ENCODE peak calls at places on chromosomes 7 and 10, in ten cellular contexts. T, M, N, P, V, R, S, I, Q and G are unnamed samples. For H3K36me3, the result is how much of the 10 kb centered on the place peaks cover.

GRCh38 chr10:131725736-131726459 is 174.9 kb upstream of the PPP2R2D start:
- DNase-seq in N (no peak), T (peak), R (peak), M (no peak), P (peak), Q (no peak), V (no peak), S (peak), I (no peak), G (no peak)

GRCh38 chr10:31749981-31750850 is 178.4 kb downstream of the ARHGAP12 start:
- DNase-seq in T (no peak), S (no peak), Q (no peak), M (no peak), P (no peak), R (peak), V (peak), I (no peak), N (no peak), G (peak)

GRCh38 chr7:5589819-5590595 is 166.4 kb upstream of the TNRC18 start:
- DNase-seq in S (no peak), T (no peak), P (no peak), I (no peak), V (no peak), R (no peak), M (no peak), Q (no peak), N (no peak), G (no peak)

GRCh38 chr10:36183726-36184125 is 541.6 kb upstream of the FZD8 start:
- DNase-seq in N (no peak), P (no peak), S (no peak), M (no peak), R (no peak), Q (no peak), T (no peak), I (no peak), V (no peak), G (no peak)

GRCh38 chr10:366186-366585 is 230.9 kb downstream of the ZMYND11 start:
- DNase-seq in M (no peak), V (no peak), I (no peak), N (no peak), Q (no peak), T (no peak), R (peak), S (no peak), P (no peak), G (no peak)

GRCh38 chr10:77872151-77872946 is 54.2 kb downstream of the DLG5 start:
- DNase-seq in M (no peak), R (peak), S (no peak), T (no peak), V (no peak), Q (no peak), I (no peak), N (no peak), P (no peak), G (no peak)

GRCh38 chr7:11341285-11341944 is 367.7 kb downstream of the PHF14 start:
- DNase-seq in I (peak), S (peak), R (no peak), N (no peak), P (no peak), Q (no peak), M (no peak), V (peak), T (no peak), G (peak)

GRCh38 chr7:28351450-28351849 is 60.9 kb upstream of the CREB5 start:
- DNase-seq in V (no peak), R (no peak), M (no peak), S (no peak), N (no peak), Q (no peak), I (no peak), T (no peak), P (no peak), G (no peak)

GRCh38 chr7:100865372-100865911 is 1.7 kb upstream of the TRIP6 start:
- DNase-seq in I (no peak), R (peak), Q (no peak), S (peak), P (no peak), M (peak), V (no peak), N (no peak), T (no peak), G (no peak)

GRCh38 chr10:74841265-74841973 is 15.0 kb downstream of the KAT6B start:
- DNase-seq in R (no peak), T (no peak), M (no peak), Q (no peak), P (no peak), N (no peak), S (no peak), V (no peak), I (peak), G (no peak)

GRCh38 chr10:87925570-87925969 is 62.1 kb downstream of the PTEN start:
- DNase-seq in S (no peak), T (no peak), P (no peak), N (no peak), M (peak), V (no peak), Q (no peak), R (no peak), I (no peak), G (no peak)

GRCh38 chr7:137354361-137354760 is 10.8 kb upstream of the PTN start:
- DNase-seq in M (no peak), Q (no peak), P (no peak), S (no peak), T (no peak), V (no peak), R (no peak), I (peak), N (no peak), G (no peak)

GRCh38 chr7:71313562-71313961 is 181.6 kb downstream of the GALNT17 start:
- DNase-seq in V (peak), I (no peak), Q (no peak), S (no peak), N (no peak), M (no peak), T (no peak), R (no peak), P (no peak), G (no peak)

GRCh38 chr10:95834375-95834774 is 73.4 kb upstream of the CC2D2B start:
- DNase-seq in T (no peak), P (no peak), V (no peak), Q (no peak), I (no peak), N (no peak), R (no peak), M (no peak), S (no peak), G (no peak)

GRCh38 chr7:155208681-155209477 is 88.8 kb upstream of the INSIG1 start:
- DNase-seq in I (no peak), N (no peak), T (no peak), M (peak), P (no peak), Q (no peak), V (no peak), S (no peak), R (peak), G (no peak)

GRCh38 chr10:6232225-6232807 is 29.6 kb downstream of the PFKFB3 start:
- DNase-seq in M (no peak), V (no peak), I (no peak), T (no peak), R (peak), N (no peak), Q (no peak), S (no peak), P (no peak), G (no peak)

GRCh38 chr7:80318081-80318480 is 183.4 kb downstream of the GNAI1 start:
- DNase-seq in S (peak), T (no peak), M (no peak), N (no peak), P (no peak), V (no peak), R (no peak), Q (no peak), I (no peak), G (no peak)

GRCh38 chr7:45211066-45211465 is 53.5 kb downstream of the RAMP3 start:
- DNase-seq in N (no peak), P (no peak), I (no peak), Q (no peak), V (no peak), T (peak), R (no peak), M (no peak), S (no peak), G (no peak)

DNA sequence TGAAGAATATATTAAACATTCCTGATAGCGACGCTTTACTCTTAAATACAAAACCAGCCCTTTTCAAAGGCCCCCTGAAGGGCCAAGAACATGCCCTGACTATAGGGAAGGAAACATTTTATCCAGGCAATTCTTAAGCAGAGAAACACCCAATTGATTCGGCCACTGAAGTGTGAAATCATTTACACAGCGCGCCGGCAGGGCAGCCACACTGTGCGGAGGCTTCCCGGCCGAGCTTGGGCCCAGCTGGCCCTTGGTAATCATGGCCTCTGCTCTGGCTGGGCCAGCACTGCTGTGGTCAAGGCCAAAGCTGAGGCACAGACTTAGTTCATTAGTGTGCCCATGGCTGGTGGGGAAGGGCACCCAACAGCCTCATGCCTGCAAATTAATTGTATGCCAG is 143.7 kb upstream of the HABP2 start:
- DNase-seq in P (no peak), T (no peak), S (no peak), M (no peak), V (peak), R (no peak), N (no peak), Q (no peak), I (no peak), G (no peak)
- H3K27ac ChIP-seq in P (no peak), T (no peak), S (no peak), M (no peak), V (no peak), R (no peak), N (no peak), Q (no peak), I (no peak), G (no peak)

GRCh38 chr7:2143981-2144595 is 88.7 kb downstream of the MAD1L1 start:
- DNase-seq in V (no peak), P (no peak), I (no peak), T (no peak), S (no peak), M (no peak), N (no peak), Q (no peak), R (no peak), G (no peak)
- H3K36me3 ChIP-seq in V (under half), P (under half), I (under half), T (under half), S (under half), M (under half), N (under half), Q (under half), R (half or more), G (under half)

GRCh38 chr10:93567277-93568104 is 1.0 kb downstream of the FFAR4 start:
- DNase-seq in N (no peak), R (no peak), P (no peak), Q (no peak), T (no peak), I (no peak), S (no peak), V (no peak), M (no peak), G (no peak)
- H3K4me3 ChIP-seq in N (peak), R (no peak), P (no peak), Q (no peak), T (peak), I (no peak), S (no peak), V (peak), M (no peak), G (no peak)

DNA sequence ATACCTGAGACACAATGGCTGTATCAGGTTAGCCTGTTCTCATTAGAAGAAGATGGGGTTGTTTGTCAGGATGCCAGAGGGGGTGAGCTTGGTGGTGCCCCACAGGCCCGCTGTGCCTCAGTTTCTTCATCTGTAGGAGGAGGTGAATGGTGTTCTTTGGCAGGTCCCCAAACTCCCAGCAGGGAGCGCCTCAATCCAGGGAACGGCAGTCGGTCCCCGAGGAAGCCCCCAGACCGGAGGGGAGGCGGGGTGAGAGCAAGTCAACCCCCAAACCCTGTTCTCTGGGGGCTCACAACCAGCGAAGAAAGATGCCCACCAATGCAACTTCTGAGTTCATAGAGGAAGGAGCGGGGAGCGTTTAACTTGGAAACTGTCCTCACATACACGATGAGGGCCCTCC is 16.0 kb downstream of the C10orf105 start:
- DNase-seq in Q (no peak), S (no peak), M (no peak), T (no peak), R (no peak), V (no peak), I (no peak), N (no peak), P (no peak), G (no peak)
- H3K27ac ChIP-seq in Q (no peak), S (no peak), M (no peak), T (no peak), R (no peak), V (no peak), I (no peak), N (no peak), P (no peak), G (no peak)

GRCh38 chr7:90761584-90761983 is 165.5 kb downstream of the CDK14 start:
- DNase-seq in S (no peak), Q (no peak), P (no peak), T (no peak), V (no peak), M (no peak), R (no peak), I (no peak), N (no peak), G (no peak)

GRCh38 chr7:90759752-90760151 is 163.6 kb downstream of the CDK14 start:
- DNase-seq in T (no peak), Q (no peak), R (no peak), P (no peak), V (no peak), N (no peak), S (no peak), M (no peak), I (no peak), G (no peak)

GRCh38 chr7:90760892-90761291 is 164.8 kb downstream of the CDK14 start:
- DNase-seq in Q (no peak), N (no peak), P (no peak), S (no peak), R (no peak), I (no peak), M (no peak), V (no peak), T (no peak), G (no peak)

GRCh38 chr7:90764848-90765570 is 168.9 kb downstream of the CDK14 start:
- DNase-seq in R (no peak), S (peak), P (no peak), I (no peak), Q (no peak), T (no peak), M (no peak), N (no peak), V (peak), G (no peak)

GRCh38 chr7:90763108-90763507 is 167.0 kb downstream of the CDK14 start:
- DNase-seq in S (no peak), M (no peak), Q (no peak), V (no peak), P (peak), I (no peak), N (no peak), T (no peak), R (no peak), G (no peak)
- H3K36me3 ChIP-seq in S (under half), M (under half), Q (under half), V (under half), P (under half), I (under half), N (under half), T (under half), R (under half), G (under half)

GRCh38 chr7:19111474-19112143 is 5.8 kb downstream of the TWIST1 start:
- DNase-seq in P (no peak), R (no peak), V (no peak), S (peak), T (no peak), I (no peak), N (no peak), M (no peak), Q (no peak), G (no peak)
- H3K4me3 ChIP-seq in P (no peak), R (no peak), V (no peak), S (no peak), T (no peak), I (no peak), N (no peak), M (no peak), Q (no peak), G (no peak)

GRCh38 chr10:79223346-79224048 is 123.8 kb upstream of the PPIF start:
- DNase-seq in T (peak), V (peak), R (no peak), S (peak), P (no peak), M (no peak), I (peak), N (peak), Q (no peak), G (no peak)
- H3K27ac ChIP-seq in T (peak), V (no peak), R (peak), S (peak), P (peak), M (no peak), I (no peak), N (no peak), Q (no peak), G (no peak)

GRCh38 chr7:149278396-149278795 is 16.4 kb downstream of the ZNF783 start:
- DNase-seq in T (no peak), P (no peak), N (no peak), Q (no peak), I (no peak), R (no peak), S (no peak), M (no peak), V (no peak), G (no peak)

GRCh38 chr7:149280661-149281507 is 18.9 kb downstream of the ZNF783 start:
- DNase-seq in P (no peak), M (no peak), T (no peak), N (no peak), I (no peak), R (no peak), V (no peak), S (no peak), Q (no peak), G (no peak)

GRCh38 chr7:149281508-149282330 is 19.7 kb downstream of the ZNF783 start:
- DNase-seq in V (no peak), M (no peak), P (no peak), R (no peak), N (no peak), S (no peak), I (no peak), Q (no peak), T (no peak), G (no peak)

GRCh38 chr7:149279111-149279743 is 17.2 kb downstream of the ZNF783 start:
- DNase-seq in P (no peak), T (no peak), S (no peak), R (no peak), N (no peak), Q (no peak), M (no peak), V (no peak), I (no peak), G (no peak)

DNA sequence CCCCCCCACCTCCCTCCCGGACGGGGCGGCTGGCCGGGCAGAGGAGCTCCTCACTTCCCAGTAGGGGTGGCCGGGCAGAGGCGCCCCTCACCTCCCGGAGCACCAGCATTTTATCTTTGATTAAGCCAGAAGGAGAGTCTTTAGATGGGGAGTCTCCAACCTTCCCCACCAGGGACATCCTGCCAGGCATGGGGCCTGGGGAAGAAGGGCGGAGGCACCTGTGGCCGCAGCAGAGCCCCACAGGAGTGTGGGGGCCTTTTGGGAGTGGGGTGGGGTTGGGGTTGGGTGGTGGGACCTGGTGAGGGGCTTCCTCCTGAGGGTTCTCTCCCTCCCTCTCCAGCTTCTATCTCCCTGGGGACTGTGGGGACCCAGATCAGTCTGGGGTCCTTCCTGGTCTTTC is 18.2 kb downstream of the ZNF783 start:
- DNase-seq in P (no peak), N (no peak), M (no peak), R (no peak), Q (no peak), T (no peak), V (no peak), S (no peak), I (no peak), G (no peak)
- H3K36me3 ChIP-seq in P (under half), N (half or more), M (under half), R (half or more), Q (under half), T (half or more), V (under half), S (under half), I (under half), G (under half)